ENCODE peak calls at places on chromosome 16, in ten cellular contexts. One of them, this sample, is unnamed.

GRCh38 chr16:84569382-84569987 is 48.4 kb downstream of the COTL1 start:
- DNase-seq in stimulated activated CD4-positive, alpha-beta T cell treated with anti-CD3 and anti-CD28 coated beads, Interleukin-1b, Interleukin-23, amount 100 ng/mL, for 1 hour: no peak
- DNase-seq in ELR: no peak
- DNase-seq in ureter: no peak
- DNase-seq in LoVo: peak
- DNase-seq in mucosa of descending colon: peak
- DNase-seq in activated naive CD8-positive, alpha-beta T cell treated with anti-CD3 and anti-CD28 coated beads, Interleukin-2, amount 50 U/mL, for 16 hours: no peak
- DNase-seq in activated CD4-positive, alpha-beta T cell treated with anti-CD3 and anti-CD28 coated beads, Interleukin-2, amount 10 ng/mL, durations not matched to agents 7 days and 5 days: no peak
- DNase-seq in cardiac fibroblast: peak
- DNase-seq in activated CD4-positive, CD25-positive, alpha-beta regulatory T cell: no peak
- DNase-seq in this sample: peak

GRCh38 chr16:24700549-24701392 is 28.7 kb upstream of the TNRC6A start:
- DNase-seq in ELR: peak
- DNase-seq in activated CD4-positive, CD25-positive, alpha-beta regulatory T cell: no peak
- DNase-seq in activated naive CD8-positive, alpha-beta T cell treated with anti-CD3 and anti-CD28 coated beads, Interleukin-2, amount 50 U/mL, for 16 hours: no peak
- DNase-seq in ureter: peak
- DNase-seq in mucosa of descending colon: peak
- DNase-seq in LoVo: peak
- DNase-seq in activated CD4-positive, alpha-beta T cell treated with anti-CD3 and anti-CD28 coated beads, Interleukin-2, amount 10 ng/mL, durations not matched to agents 7 days and 5 days: no peak
- DNase-seq in cardiac fibroblast: peak
- DNase-seq in stimulated activated CD4-positive, alpha-beta T cell treated with anti-CD3 and anti-CD28 coated beads, Interleukin-1b, Interleukin-23, amount 100 ng/mL, for 1 hour: no peak
- DNase-seq in this sample: peak

GRCh38 chr16:48054881-48055601 is 100.8 kb downstream of the ABCC12 start:
- DNase-seq in ELR: peak
- DNase-seq in activated naive CD8-positive, alpha-beta T cell treated with anti-CD3 and anti-CD28 coated beads, Interleukin-2, amount 50 U/mL, for 16 hours: no peak
- DNase-seq in activated CD4-positive, CD25-positive, alpha-beta regulatory T cell: no peak
- DNase-seq in ureter: peak
- DNase-seq in stimulated activated CD4-positive, alpha-beta T cell treated with anti-CD3 and anti-CD28 coated beads, Interleukin-1b, Interleukin-23, amount 100 ng/mL, for 1 hour: no peak
- DNase-seq in LoVo: peak
- DNase-seq in activated CD4-positive, alpha-beta T cell treated with anti-CD3 and anti-CD28 coated beads, Interleukin-2, amount 10 ng/mL, durations not matched to agents 7 days and 5 days: peak
- DNase-seq in cardiac fibroblast: peak
- DNase-seq in mucosa of descending colon: peak
- DNase-seq in this sample: peak

GRCh38 chr16:27918755-27919154 is 144.8 kb downstream of the GSG1L start:
- DNase-seq in mucosa of descending colon: no peak
- DNase-seq in LoVo: no peak
- DNase-seq in cardiac fibroblast: no peak
- DNase-seq in stimulated activated CD4-positive, alpha-beta T cell treated with anti-CD3 and anti-CD28 coated beads, Interleukin-1b, Interleukin-23, amount 100 ng/mL, for 1 hour: no peak
- DNase-seq in ELR: peak
- DNase-seq in activated CD4-positive, alpha-beta T cell treated with anti-CD3 and anti-CD28 coated beads, Interleukin-2, amount 10 ng/mL, durations not matched to agents 7 days and 5 days: no peak
- DNase-seq in activated naive CD8-positive, alpha-beta T cell treated with anti-CD3 and anti-CD28 coated beads, Interleukin-2, amount 50 U/mL, for 16 hours: no peak
- DNase-seq in ureter: no peak
- DNase-seq in activated CD4-positive, CD25-positive, alpha-beta regulatory T cell: no peak
- DNase-seq in this sample: no peak

GRCh38 chr16:4381072-4381934 is 9.7 kb downstream of the VASN start:
- DNase-seq in cardiac fibroblast: no peak
- DNase-seq in activated CD4-positive, alpha-beta T cell treated with anti-CD3 and anti-CD28 coated beads, Interleukin-2, amount 10 ng/mL, durations not matched to agents 7 days and 5 days: no peak
- DNase-seq in mucosa of descending colon: no peak
- DNase-seq in stimulated activated CD4-positive, alpha-beta T cell treated with anti-CD3 and anti-CD28 coated beads, Interleukin-1b, Interleukin-23, amount 100 ng/mL, for 1 hour: no peak
- DNase-seq in activated naive CD8-positive, alpha-beta T cell treated with anti-CD3 and anti-CD28 coated beads, Interleukin-2, amount 50 U/mL, for 16 hours: no peak
- DNase-seq in ureter: no peak
- DNase-seq in activated CD4-positive, CD25-positive, alpha-beta regulatory T cell: no peak
- DNase-seq in ELR: no peak
- DNase-seq in LoVo: no peak
- DNase-seq in this sample: no peak

GRCh38 chr16:49281843-49282642 is 405 bp upstream of the CBLN1 start:
- DNase-seq in stimulated activated CD4-positive, alpha-beta T cell treated with anti-CD3 and anti-CD28 coated beads, Interleukin-1b, Interleukin-23, amount 100 ng/mL, for 1 hour: no peak
- DNase-seq in ureter: peak
- DNase-seq in LoVo: peak
- DNase-seq in activated CD4-positive, CD25-positive, alpha-beta regulatory T cell: no peak
- DNase-seq in activated naive CD8-positive, alpha-beta T cell treated with anti-CD3 and anti-CD28 coated beads, Interleukin-2, amount 50 U/mL, for 16 hours: no peak
- DNase-seq in activated CD4-positive, alpha-beta T cell treated with anti-CD3 and anti-CD28 coated beads, Interleukin-2, amount 10 ng/mL, durations not matched to agents 7 days and 5 days: peak
- DNase-seq in cardiac fibroblast: peak
- DNase-seq in mucosa of descending colon: peak
- DNase-seq in ELR: no peak
- DNase-seq in this sample: peak

GRCh38 chr16:85202631-85203461 is 90.6 kb upstream of the CIBAR2 start:
- DNase-seq in stimulated activated CD4-positive, alpha-beta T cell treated with anti-CD3 and anti-CD28 coated beads, Interleukin-1b, Interleukin-23, amount 100 ng/mL, for 1 hour: no peak
- DNase-seq in ureter: peak
- DNase-seq in LoVo: no peak
- DNase-seq in activated CD4-positive, alpha-beta T cell treated with anti-CD3 and anti-CD28 coated beads, Interleukin-2, amount 10 ng/mL, durations not matched to agents 7 days and 5 days: no peak
- DNase-seq in activated naive CD8-positive, alpha-beta T cell treated with anti-CD3 and anti-CD28 coated beads, Interleukin-2, amount 50 U/mL, for 16 hours: no peak
- DNase-seq in activated CD4-positive, CD25-positive, alpha-beta regulatory T cell: no peak
- DNase-seq in cardiac fibroblast: peak
- DNase-seq in mucosa of descending colon: peak
- DNase-seq in ELR: no peak
- DNase-seq in this sample: peak

GRCh38 chr16:67294927-67295326 is 15.6 kb downstream of the PLEKHG4 start:
- DNase-seq in activated CD4-positive, CD25-positive, alpha-beta regulatory T cell: no peak
- DNase-seq in cardiac fibroblast: peak
- DNase-seq in activated CD4-positive, alpha-beta T cell treated with anti-CD3 and anti-CD28 coated beads, Interleukin-2, amount 10 ng/mL, durations not matched to agents 7 days and 5 days: no peak
- DNase-seq in LoVo: no peak
- DNase-seq in activated naive CD8-positive, alpha-beta T cell treated with anti-CD3 and anti-CD28 coated beads, Interleukin-2, amount 50 U/mL, for 16 hours: no peak
- DNase-seq in mucosa of descending colon: no peak
- DNase-seq in stimulated activated CD4-positive, alpha-beta T cell treated with anti-CD3 and anti-CD28 coated beads, Interleukin-1b, Interleukin-23, amount 100 ng/mL, for 1 hour: no peak
- DNase-seq in ureter: no peak
- DNase-seq in ELR: no peak
- DNase-seq in this sample: no peak

GRCh38 chr16:57795431-57795878 is 6.8 kb downstream of the KIFC3 start:
- DNase-seq in cardiac fibroblast: peak
- DNase-seq in mucosa of descending colon: no peak
- DNase-seq in activated CD4-positive, alpha-beta T cell treated with anti-CD3 and anti-CD28 coated beads, Interleukin-2, amount 10 ng/mL, durations not matched to agents 7 days and 5 days: peak
- DNase-seq in ureter: no peak
- DNase-seq in LoVo: peak
- DNase-seq in ELR: peak
- DNase-seq in stimulated activated CD4-positive, alpha-beta T cell treated with anti-CD3 and anti-CD28 coated beads, Interleukin-1b, Interleukin-23, amount 100 ng/mL, for 1 hour: no peak
- DNase-seq in activated naive CD8-positive, alpha-beta T cell treated with anti-CD3 and anti-CD28 coated beads, Interleukin-2, amount 50 U/mL, for 16 hours: no peak
- DNase-seq in activated CD4-positive, CD25-positive, alpha-beta regulatory T cell: no peak
- DNase-seq in this sample: peak

This sample was measured in iris pigment epithelial cell.